ENCODE peak calls at places on chromosomes 11 and 22, in seven cellular contexts. One of them, this sample, is unnamed.

GRCh38 chr22:23471698-23472097 is 108.4 kb downstream of the IGLL1 start:
- DNase-seq in CD4-positive, alpha-beta memory T cell: no peak
- DNase-seq in DMS153: no peak
- DNase-seq in HFFc6: no peak
- DNase-seq in left colon: no peak
- DNase-seq in activated T-cell treated with anti-CD3 and anti-CD28 coated beads, Interleukin-2, amount 50 U/mL, for 48 hours: no peak
- DNase-seq in frontal cortex: no peak
- DNase-seq in this sample: no peak

GRCh38 chr11:122095950-122096942 is 19.8 kb downstream of the BLID start:
- DNase-seq in activated T-cell treated with anti-CD3 and anti-CD28 coated beads, Interleukin-2, amount 50 U/mL, for 48 hours: no peak
- DNase-seq in frontal cortex: no peak
- DNase-seq in DMS153: no peak
- DNase-seq in left colon: no peak
- DNase-seq in HFFc6: peak; percentile 79
- DNase-seq in CD4-positive, alpha-beta memory T cell: no peak
- DNase-seq in this sample: no peak

GRCh38 chr11:45933131-45933821 is 10.8 kb downstream of the LARGE2 start:
- DNase-seq in CD4-positive, alpha-beta memory T cell: no peak
- DNase-seq in DMS153: no peak
- DNase-seq in left colon: no peak
- DNase-seq in frontal cortex: no peak
- DNase-seq in HFFc6: peak; percentile 35
- DNase-seq in activated T-cell treated with anti-CD3 and anti-CD28 coated beads, Interleukin-2, amount 50 U/mL, for 48 hours: no peak
- DNase-seq in this sample: peak; percentile 59

GRCh38 chr11:1744879-1745700 is 5.3 kb downstream of the IFITM10 start:
- DNase-seq in frontal cortex: peak; percentile 46
- DNase-seq in DMS153: no peak
- DNase-seq in activated T-cell treated with anti-CD3 and anti-CD28 coated beads, Interleukin-2, amount 50 U/mL, for 48 hours: no peak
- DNase-seq in CD4-positive, alpha-beta memory T cell: no peak
- DNase-seq in left colon: no peak
- DNase-seq in HFFc6: no peak
- DNase-seq in this sample: no peak

GRCh38 chr22:19522190-19522880 is 1.9 kb downstream of the CLDN5 start:
- DNase-seq in activated T-cell treated with anti-CD3 and anti-CD28 coated beads, Interleukin-2, amount 50 U/mL, for 48 hours: no peak
- DNase-seq in HFFc6: no peak
- DNase-seq in CD4-positive, alpha-beta memory T cell: no peak
- DNase-seq in left colon: no peak
- DNase-seq in frontal cortex: peak; percentile 51
- DNase-seq in DMS153: peak; percentile 82
- DNase-seq in this sample: no peak

GRCh38 chr11:95727630-95728029 is 62.0 kb downstream of the FAM76B start:
- DNase-seq in frontal cortex: no peak
- DNase-seq in activated T-cell treated with anti-CD3 and anti-CD28 coated beads, Interleukin-2, amount 50 U/mL, for 48 hours: no peak
- DNase-seq in CD4-positive, alpha-beta memory T cell: no peak
- DNase-seq in left colon: no peak
- DNase-seq in HFFc6: no peak
- DNase-seq in DMS153: no peak
- DNase-seq in this sample: no peak

GRCh38 chr11:1854949-1855885 is 2.3 kb downstream of the LSP1 start:
- DNase-seq in HFFc6: no peak
- DNase-seq in activated T-cell treated with anti-CD3 and anti-CD28 coated beads, Interleukin-2, amount 50 U/mL, for 48 hours: peak; percentile 79
- DNase-seq in CD4-positive, alpha-beta memory T cell: no peak
- DNase-seq in left colon: no peak
- DNase-seq in frontal cortex: no peak
- DNase-seq in DMS153: no peak
- DNase-seq in this sample: no peak

GRCh38 chr11:124920870-124921609 is 2.0 kb downstream of the HEPN1 start:
- DNase-seq in frontal cortex: peak; percentile 61
- DNase-seq in HFFc6: no peak
- DNase-seq in DMS153: peak; percentile 32
- DNase-seq in CD4-positive, alpha-beta memory T cell: peak; percentile 68
- DNase-seq in left colon: peak; percentile 54
- DNase-seq in activated T-cell treated with anti-CD3 and anti-CD28 coated beads, Interleukin-2, amount 50 U/mL, for 48 hours: peak; percentile 81
- DNase-seq in this sample: peak; percentile 42

GRCh38 chr22:50301581-50301991 is 5.9 kb downstream of the PLXNB2 start:
- DNase-seq in DMS153: no peak
- DNase-seq in frontal cortex: no peak
- DNase-seq in CD4-positive, alpha-beta memory T cell: no peak
- DNase-seq in left colon: peak; percentile 54
- DNase-seq in activated T-cell treated with anti-CD3 and anti-CD28 coated beads, Interleukin-2, amount 50 U/mL, for 48 hours: no peak
- DNase-seq in HFFc6: peak; percentile 46
- DNase-seq in this sample: no peak

GRCh38 chr11:134139873-134140331 is 71.0 kb downstream of the JAM3 start:
- DNase-seq in activated T-cell treated with anti-CD3 and anti-CD28 coated beads, Interleukin-2, amount 50 U/mL, for 48 hours: peak; percentile 42
- DNase-seq in left colon: peak; percentile 39
- DNase-seq in CD4-positive, alpha-beta memory T cell: peak; percentile 46
- DNase-seq in HFFc6: peak; percentile 71
- DNase-seq in frontal cortex: peak; percentile 54
- DNase-seq in DMS153: no peak
- DNase-seq in this sample: no peak

GRCh38 chr11:64007160-64007628 is 21.0 kb downstream of the OTUB1 start:
- DNase-seq in frontal cortex: no peak
- DNase-seq in activated T-cell treated with anti-CD3 and anti-CD28 coated beads, Interleukin-2, amount 50 U/mL, for 48 hours: no peak
- DNase-seq in DMS153: no peak
- DNase-seq in CD4-positive, alpha-beta memory T cell: no peak
- DNase-seq in left colon: peak; percentile 25
- DNase-seq in HFFc6: peak; percentile 13
- DNase-seq in this sample: no peak

GRCh38 chr22:45972091-45972867 is 4.7 kb downstream of the WNT7B start:
- DNase-seq in DMS153: no peak
- DNase-seq in activated T-cell treated with anti-CD3 and anti-CD28 coated beads, Interleukin-2, amount 50 U/mL, for 48 hours: no peak
- DNase-seq in left colon: no peak
- DNase-seq in CD4-positive, alpha-beta memory T cell: no peak
- DNase-seq in frontal cortex: no peak
- DNase-seq in HFFc6: no peak
- DNase-seq in this sample: peak; percentile 52

GRCh38 chr11:32785262-32785661 is 9.2 kb downstream of the CCDC73 start:
- DNase-seq in CD4-positive, alpha-beta memory T cell: no peak
- DNase-seq in HFFc6: no peak
- DNase-seq in left colon: no peak
- DNase-seq in DMS153: no peak
- DNase-seq in frontal cortex: no peak
- DNase-seq in activated T-cell treated with anti-CD3 and anti-CD28 coated beads, Interleukin-2, amount 50 U/mL, for 48 hours: no peak
- DNase-seq in this sample: no peak

GRCh38 chr22:40213478-40213877 is 35.8 kb downstream of the TNRC6B start:
- DNase-seq in activated T-cell treated with anti-CD3 and anti-CD28 coated beads, Interleukin-2, amount 50 U/mL, for 48 hours: no peak
- DNase-seq in DMS153: no peak
- DNase-seq in left colon: no peak
- DNase-seq in CD4-positive, alpha-beta memory T cell: no peak
- DNase-seq in frontal cortex: no peak
- DNase-seq in HFFc6: no peak
- DNase-seq in this sample: no peak

GRCh38 chr11:34565417-34566208 is 52.0 kb upstream of the ELF5 start:
- DNase-seq in HFFc6: no peak
- DNase-seq in left colon: no peak
- DNase-seq in CD4-positive, alpha-beta memory T cell: no peak
- DNase-seq in DMS153: no peak
- DNase-seq in frontal cortex: no peak
- DNase-seq in activated T-cell treated with anti-CD3 and anti-CD28 coated beads, Interleukin-2, amount 50 U/mL, for 48 hours: peak; percentile 30
- DNase-seq in this sample: no peak

GRCh38 chr22:30266445-30267381 is at the start of gene OSM:
- DNase-seq in DMS153: no peak
- DNase-seq in frontal cortex: no peak
- DNase-seq in activated T-cell treated with anti-CD3 and anti-CD28 coated beads, Interleukin-2, amount 50 U/mL, for 48 hours: peak; percentile 85
- DNase-seq in HFFc6: no peak
- DNase-seq in left colon: peak; percentile 70
- DNase-seq in CD4-positive, alpha-beta memory T cell: peak; percentile 71
- DNase-seq in this sample: no peak

GRCh38 chr11:61898247-61898582 is 6.9 kb upstream of the FADS3 start:
- DNase-seq in DMS153: no peak
- DNase-seq in left colon: no peak
- DNase-seq in HFFc6: no peak
- DNase-seq in activated T-cell treated with anti-CD3 and anti-CD28 coated beads, Interleukin-2, amount 50 U/mL, for 48 hours: no peak
- DNase-seq in CD4-positive, alpha-beta memory T cell: no peak
- DNase-seq in frontal cortex: no peak
- DNase-seq in this sample: peak; percentile 80

GRCh38 chr11:76219243-76219642 is 12.9 kb upstream of the WNT11 start:
- DNase-seq in frontal cortex: no peak
- DNase-seq in left colon: no peak
- DNase-seq in activated T-cell treated with anti-CD3 and anti-CD28 coated beads, Interleukin-2, amount 50 U/mL, for 48 hours: no peak
- DNase-seq in HFFc6: no peak
- DNase-seq in DMS153: no peak
- DNase-seq in CD4-positive, alpha-beta memory T cell: no peak
- DNase-seq in this sample: no peak

GRCh38 chr11:35173620-35174278 is 34.8 kb downstream of the CD44 start:
- DNase-seq in activated T-cell treated with anti-CD3 and anti-CD28 coated beads, Interleukin-2, amount 50 U/mL, for 48 hours: no peak
- DNase-seq in left colon: no peak
- DNase-seq in frontal cortex: no peak
- DNase-seq in HFFc6: no peak
- DNase-seq in CD4-positive, alpha-beta memory T cell: no peak
- DNase-seq in DMS153: no peak
- DNase-seq in this sample: no peak

GRCh38 chr22:25070870-25071465 is 118.5 kb downstream of the KIAA1671 start:
- DNase-seq in DMS153: no peak
- DNase-seq in left colon: no peak
- DNase-seq in frontal cortex: no peak
- DNase-seq in CD4-positive, alpha-beta memory T cell: no peak
- DNase-seq in HFFc6: no peak
- DNase-seq in activated T-cell treated with anti-CD3 and anti-CD28 coated beads, Interleukin-2, amount 50 U/mL, for 48 hours: no peak
- DNase-seq in this sample: no peak